ENCODE peak calls at places on chromosomes 2 and 18, in seven cellular contexts. E is posterior cingulate gyrus; T is ovary; A is activated naive CD8-positive, alpha-beta T cell treated with anti-CD3 and anti-CD28 coated beads, Interleukin-2, amount 10 ng/mL, durations not matched to agents 7 days and 5 days; H is T-helper 9 cell; V is HEK293T; Z is stimulated activated CD4-positive, alpha-beta T cell treated with anti-CD3 and anti-CD28 coated beads, Interleukin-4, amount 100 ng/mL, for 4 hours. K is an unnamed sample.

GRCh38 chr2:202610367-202610766 is 24.4 kb upstream of the FAM117B start:
- DNase-seq in E (no peak), T (no peak), A (no peak), H (no peak), V (no peak), Z (no peak), K (no peak)

GRCh38 chr2:66494708-66495107 is 59.8 kb downstream of the MEIS1 start:
- DNase-seq in E (no peak), T (no peak), A (no peak), H (no peak), V (no peak), Z (no peak), K (peak)

GRCh38 chr2:181876614-181877063 is 14.9 kb upstream of the ITPRID2 start:
- DNase-seq in E (no peak), T (no peak), A (no peak), H (no peak), V (no peak), Z (no peak), K (no peak)

GRCh38 chr2:150594299-150594698 is 106.8 kb upstream of the RND3 start:
- DNase-seq in E (no peak), T (no peak), A (no peak), H (no peak), V (no peak), Z (no peak), K (no peak)

GRCh38 chr2:121527009-121527682 is 3.5 kb upstream of the RNU4ATAC start:
- DNase-seq in E (no peak), T (no peak), A (no peak), H (no peak), V (no peak), Z (peak), K (no peak)

GRCh38 chr2:97726311-97727064 is 13.1 kb downstream of the ZAP70 start:
- DNase-seq in E (no peak), T (no peak), A (no peak), H (no peak), V (no peak), Z (no peak), K (no peak)

GRCh38 chr2:42171396-42171971 is 2.3 kb downstream of the EML4 start:
- DNase-seq in E (no peak), T (no peak), A (no peak), H (no peak), V (no peak), Z (no peak), K (no peak)

GRCh38 chr2:78261454-78261853 is 739.3 kb upstream of the LRRTM4 start:
- DNase-seq in E (no peak), T (no peak), A (no peak), H (no peak), V (no peak), Z (no peak), K (no peak)

GRCh38 chr2:101406867-101407266 is 19.6 kb upstream of the CREG2 start:
- DNase-seq in E (no peak), T (no peak), A (no peak), H (no peak), V (no peak), Z (no peak), K (no peak)

GRCh38 chr2:111923271-111923670 is 24.9 kb downstream of the MERTK start:
- DNase-seq in E (no peak), T (no peak), A (no peak), H (no peak), V (no peak), Z (no peak), K (no peak)

GRCh38 chr18:48942554-48943261 is 8.1 kb downstream of the SMAD7 start:
- DNase-seq in E (no peak), T (no peak), A (no peak), H (no peak), V (no peak), Z (no peak), K (no peak)

GRCh38 chr2:206345606-206346005 is 71.1 kb downstream of the ZDBF2 start:
- DNase-seq in E (no peak), T (no peak), A (no peak), H (no peak), V (no peak), Z (no peak), K (no peak)

GRCh38 chr2:165594935-165595255 is 125.4 kb downstream of the CSRNP3 start:
- DNase-seq in E (no peak), T (no peak), A (no peak), H (no peak), V (no peak), Z (no peak), K (no peak)

GRCh38 chr2:105102963-105103421 is 65.1 kb downstream of the MRPS9 start:
- DNase-seq in E (no peak), T (no peak), A (no peak), H (no peak), V (peak), Z (no peak), K (no peak)

GRCh38 chr18:79353238-79353637 is 42.5 kb upstream of the NFATC1 start:
- DNase-seq in E (no peak), T (no peak), A (no peak), H (no peak), V (peak), Z (no peak), K (no peak)

GRCh38 chr2:179550214-179550613 is 285.6 kb upstream of the SESTD1 start:
- DNase-seq in E (no peak), T (no peak), A (no peak), H (no peak), V (no peak), Z (no peak), K (no peak)

GRCh38 chr2:132439703-132440398 is 23.2 kb downstream of the GPR39 start:
- DNase-seq in E (no peak), T (no peak), A (no peak), H (no peak), V (no peak), Z (no peak), K (no peak)

GRCh38 chr2:146143971-146144370 is 1624.1 kb upstream of the ZEB2 start:
- DNase-seq in E (no peak), T (no peak), A (no peak), H (no peak), V (no peak), Z (no peak), K (no peak)

GRCh38 chr18:25289040-25289631 is 62.8 kb downstream of the ZNF521 start:
- DNase-seq in E (no peak), T (no peak), A (no peak), H (no peak), V (peak), Z (no peak), K (no peak)

GRCh38 chr2:32442020-32442467 is 85.2 kb downstream of the BIRC6 start:
- DNase-seq in E (no peak), T (no peak), A (no peak), H (no peak), V (no peak), Z (no peak), K (no peak)

GRCh38 chr18:58438161-58438983 is 190.5 kb downstream of the ALPK2 start:
- DNase-seq in E (no peak), T (no peak), A (no peak), H (no peak), V (no peak), Z (no peak), K (no peak)